ENCODE peak calls at places on chromosome 20, in five cellular contexts. C is fibroblast of lung, Q is MM.1S, M is mammary epithelial cell, K is HCT116. U is an unnamed sample.
A peak's percentile ranks its signal among the peaks of the same experiment; 100 is the strongest.

GRCh38 chr20:45848969-45849582 is 8.1 kb downstream of the ACOT8 start:
- DNase-seq in C (no peak), Q (no peak), M (no peak), K (no peak), U (no peak)

GRCh38 chr20:21048841-21049273 is 57.3 kb downstream of the LINC00237 start:
- DNase-seq in C (no peak), Q (peak; percentile 25), M (no peak), K (peak; percentile 28), U (peak; percentile 54)

GRCh38 chr20:63350196-63350595 is 11.0 kb downstream of the CHRNA4 start:
- DNase-seq in C (no peak), Q (no peak), M (no peak), K (no peak), U (no peak)

GRCh38 chr20:8020314-8021079 is 936 bp upstream of the TMX4 start:
- DNase-seq in C (no peak), Q (peak; percentile 72), M (peak; percentile 32), K (no peak), U (peak; percentile 49)

GRCh38 chr20:43849496-43850197 is 65.0 kb upstream of the TOX2 start:
- DNase-seq in C (peak; percentile 91), Q (no peak), M (peak; percentile 35), K (no peak), U (no peak)

GRCh38 chr20:44302026-44302669 is 8.9 kb downstream of the FITM2 start:
- DNase-seq in C (no peak), Q (no peak), M (no peak), K (no peak), U (no peak)

GRCh38 chr20:63942250-63943006 is 13.8 kb downstream of the UCKL1 start:
- DNase-seq in C (peak; percentile 37), Q (no peak), M (peak; percentile 79), K (no peak), U (peak; percentile 47)

GRCh38 chr20:34264141-34264540 is 22.9 kb downstream of the ASIP start:
- DNase-seq in C (no peak), Q (no peak), M (no peak), K (no peak), U (no peak)

GRCh38 chr20:61307686-61308085 is 55.6 kb downstream of the CDH4 start:
- DNase-seq in C (no peak), Q (no peak), M (no peak), K (no peak), U (no peak)

GRCh38 chr20:33178726-33179125 is 10.8 kb downstream of the BPIFA2 start:
- DNase-seq in C (no peak), Q (no peak), M (no peak), K (no peak), U (no peak)

GRCh38 chr20:54668271-54669053 is 193.1 kb downstream of the DOK5 start:
- DNase-seq in C (peak; percentile 12), Q (peak; percentile 73), M (no peak), K (no peak), U (peak; percentile 27)

GRCh38 chr20:36854343-36855240 is 21.3 kb upstream of the TLDC2 start:
- DNase-seq in C (no peak), Q (no peak), M (no peak), K (no peak), U (no peak)

GRCh38 chr20:36532822-36533221 is 8.5 kb upstream of the MYL9 start:
- DNase-seq in C (no peak), Q (no peak), M (no peak), K (no peak), U (no peak)

GRCh38 chr20:46001498-46001897 is 7.2 kb upstream of the MMP9 start:
- DNase-seq in C (no peak), Q (no peak), M (no peak), K (no peak), U (no peak)

GRCh38 chr20:47389867-47390347 is 33.4 kb upstream of the ZMYND8 start:
- DNase-seq in C (peak; percentile 39), Q (no peak), M (peak; percentile 89), K (no peak), U (no peak)

GRCh38 chr20:46816916-46817638 is 77.6 kb upstream of the EYA2 start:
- DNase-seq in C (no peak), Q (no peak), M (no peak), K (no peak), U (no peak)

GRCh38 chr20:23227274-23227673 is 123.3 kb upstream of the NXT1 start:
- DNase-seq in C (no peak), Q (no peak), M (no peak), K (no peak), U (no peak)
- H3K4me2 ChIP-seq in C (no peak overlapping the region), Q (no peak overlapping the region), M (no peak overlapping the region), K (no peak overlapping the region), U (no peak overlapping the region)

DNA sequence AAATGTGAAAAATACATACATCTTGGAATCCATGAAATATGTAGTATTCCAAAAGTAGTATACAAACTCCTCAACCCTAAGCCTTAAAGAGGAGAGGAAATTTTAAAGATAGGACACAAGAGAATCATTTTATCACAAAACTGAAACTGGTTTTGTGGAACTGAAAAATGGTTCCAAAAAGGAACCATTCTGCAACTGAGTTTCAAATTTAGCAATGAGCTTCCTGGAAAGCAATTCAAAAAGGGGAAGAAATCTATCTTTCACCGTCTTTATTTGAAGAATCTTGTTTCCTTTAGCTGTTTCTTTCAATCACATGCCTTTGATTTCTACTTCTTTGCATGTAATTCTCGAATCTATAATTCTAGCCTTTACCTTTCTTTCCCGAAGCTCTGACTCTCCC is 32.2 kb upstream of the LAMP5 start:
- DNase-seq in C (no peak), Q (peak; percentile 39), M (no peak), K (no peak), U (no peak)
- H3K27me3 ChIP-seq in C (no peaks in the 10 kb centered on the region), Q (no peaks in the 10 kb centered on the region), M (no peaks in the 10 kb centered on the region), K (peaks cover 9% of the 10 kb centered on the region), U (no peaks in the 10 kb centered on the region)

DNA sequence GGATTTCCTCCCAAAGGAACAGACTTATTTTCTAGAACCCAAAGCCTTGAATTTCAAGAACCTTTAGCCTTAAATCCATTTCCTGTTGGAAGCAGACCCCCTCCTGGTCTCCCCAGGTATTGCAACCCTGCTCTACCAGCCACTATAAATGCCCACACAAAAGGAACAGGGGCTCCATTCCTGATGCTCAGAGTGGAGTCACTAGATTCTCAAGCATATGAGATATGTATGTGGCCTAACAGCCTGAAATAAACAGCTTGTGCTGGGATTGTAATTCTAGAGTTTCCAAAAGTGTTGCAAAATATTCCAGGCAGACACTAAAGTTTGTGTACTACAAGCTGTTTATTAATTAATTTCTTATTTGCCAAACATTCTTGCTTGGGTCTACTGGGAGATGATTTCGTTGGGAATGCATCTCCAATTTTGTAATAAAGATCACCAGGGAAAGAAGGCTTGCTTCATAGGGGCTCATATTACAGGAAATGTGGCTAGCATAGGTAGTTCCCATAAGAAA is 44.8 kb downstream of the RIPOR3 start:
- DNase-seq in C (peak; percentile 88), Q (no peak), M (no peak), K (no peak), U (no peak)
- TF ChIP-seq CTCF in C (peak; percentile 49), Q (peak; percentile 18), M (peak; percentile 37), K (no peak), U (peak; percentile 41)

GRCh38 chr20:17590245-17590644 is 20.4 kb downstream of the DSTN start:
- DNase-seq in C (no peak), Q (no peak), M (no peak), K (no peak), U (no peak)
- H3K4me2 ChIP-seq in C (no peak overlapping the region), Q (no peak overlapping the region), M (no peak overlapping the region), K (no peak overlapping the region), U (no peak overlapping the region)

U was measured in DND-41.